ENCODE peak calls at places on chromosomes 2 and 18, in four cellular contexts. L, Q, A and E are unnamed samples.

GRCh38 chr2:236753611-236754010 is 184.0 kb downstream of the ACKR3 start:
- DNase-seq in L (peak; percentile 45), A (no peak), Q (peak; percentile 30), E (no peak)

GRCh38 chr18:63099848-63100625 is 219.5 kb downstream of the BCL2 start:
- DNase-seq in A (no peak), L (no peak), Q (no peak), E (no peak)

GRCh38 chr2:232592687-232593407 is 40.6 kb upstream of the EFHD1 start:
- DNase-seq in Q (no peak), A (no peak), L (no peak), E (no peak)

GRCh38 chr2:191217580-191217979 is 27.6 kb upstream of the MYO1B start:
- DNase-seq in A (no peak), Q (no peak), L (no peak), E (no peak)

GRCh38 chr2:101787097-101787496 is 89.6 kb downstream of the MAP4K4 start:
- DNase-seq in A (no peak), L (no peak), Q (no peak), E (no peak)

GRCh38 chr2:169260246-169260645 is 102.1 kb downstream of the LRP2 start:
- DNase-seq in A (no peak), L (peak; percentile 35), Q (no peak), E (no peak)

GRCh38 chr18:3177902-3178687 is 41.7 kb downstream of the MYOM1 start:
- DNase-seq in Q (peak; percentile 71), L (no peak), A (peak; percentile 80), E (peak; percentile 67)

GRCh38 chr2:174681099-174681982 is 82.9 kb downstream of the CHRNA1 start:
- DNase-seq in A (peak; percentile 75), L (peak; percentile 56), Q (no peak), E (no peak)

GRCh38 chr18:63439334-63439733 is 17.1 kb upstream of the VPS4B start:
- DNase-seq in A (peak; percentile 76), L (peak; percentile 71), Q (no peak), E (no peak)

GRCh38 chr2:157971702-157972101 is 95.6 kb upstream of the ACVR1 start:
- DNase-seq in Q (no peak), L (no peak), A (no peak), E (no peak)

GRCh38 chr2:47676236-47676635 is 106.7 kb upstream of the MSH6 start:
- DNase-seq in A (no peak), L (no peak), Q (no peak), E (no peak)

GRCh38 chr2:215535726-215536125 is 99.9 kb upstream of the FN1 start:
- DNase-seq in L (no peak), A (no peak), Q (no peak), E (no peak)

GRCh38 chr2:66851449-66851872 is 416.5 kb downstream of the MEIS1 start:
- DNase-seq in L (no peak), A (peak; percentile 81), Q (no peak), E (no peak)

GRCh38 chr2:97953867-97954266 is 41.9 kb downstream of the TMEM131 start:
- DNase-seq in L (no peak), A (no peak), Q (no peak), E (no peak)

GRCh38 chr2:36414307-36414706 is 58.7 kb downstream of the CRIM1 start:
- DNase-seq in L (no peak), Q (no peak), A (no peak), E (no peak)

GRCh38 chr2:385061-385460 is 97.2 kb upstream of the ALKAL2 start:
- DNase-seq in Q (no peak), A (no peak), L (no peak), E (no peak)

GRCh38 chr18:73895701-73896100 is 251.9 kb downstream of the FBXO15 start:
- DNase-seq in L (no peak), Q (no peak), A (no peak), E (no peak)

GRCh38 chr18:582465-582864 is 2.3 kb downstream of the CETN1 start:
- DNase-seq in Q (no peak), A (no peak), L (no peak), E (no peak)

GRCh38 chr2:10940607-10941006 is 28.9 kb downstream of the KCNF1 start:
- DNase-seq in L (no peak), Q (no peak), A (no peak), E (no peak)

GRCh38 chr2:237452846-237453245 is 34.2 kb upstream of the MLPH start:
- DNase-seq in L (no peak), Q (no peak), A (no peak), E (no peak)

GRCh38 chr2:237904806-237905599 is 45.6 kb downstream of the RAMP1 start:
- DNase-seq in L (no peak), Q (peak; percentile 94), A (peak; percentile 82), E (peak; percentile 82)

GRCh38 chr2:12127639-12128038 is 381.2 kb downstream of the LPIN1 start:
- DNase-seq in Q (no peak), A (no peak), L (no peak), E (no peak)

GRCh38 chr2:199092419-199092818 is 365.3 kb downstream of the SATB2 start:
- DNase-seq in Q (no peak), A (no peak), L (no peak), E (peak; percentile 63)

GRCh38 chr2:176502619-176503018 is 233.4 kb downstream of the MTX2 start:
- DNase-seq in L (no peak), A (no peak), Q (no peak), E (no peak)

GRCh38 chr2:27960237-27960912 is 69.8 kb downstream of the BABAM2 start:
- DNase-seq in L (no peak), Q (no peak), A (no peak), E (no peak)

GRCh38 chr2:239944706-239945551 is 80.2 kb downstream of the NDUFA10 start:
- DNase-seq in L (no peak), Q (peak; percentile 75), A (peak; percentile 62), E (peak; percentile 69)

GRCh38 chr18:11992096-11992785 is 10.9 kb downstream of the IMPA2 start:
- DNase-seq in Q (peak; percentile 45), A (peak; percentile 21), L (no peak), E (no peak)

GRCh38 chr18:5021558-5021957 is 175.5 kb downstream of the AKAIN1 start:
- DNase-seq in L (no peak), Q (no peak), A (no peak), E (no peak)
- H3K27ac ChIP-seq in L (no peak overlapping the region), Q (no peak overlapping the region), A (no peak overlapping the region), E (no peak overlapping the region)

DNA sequence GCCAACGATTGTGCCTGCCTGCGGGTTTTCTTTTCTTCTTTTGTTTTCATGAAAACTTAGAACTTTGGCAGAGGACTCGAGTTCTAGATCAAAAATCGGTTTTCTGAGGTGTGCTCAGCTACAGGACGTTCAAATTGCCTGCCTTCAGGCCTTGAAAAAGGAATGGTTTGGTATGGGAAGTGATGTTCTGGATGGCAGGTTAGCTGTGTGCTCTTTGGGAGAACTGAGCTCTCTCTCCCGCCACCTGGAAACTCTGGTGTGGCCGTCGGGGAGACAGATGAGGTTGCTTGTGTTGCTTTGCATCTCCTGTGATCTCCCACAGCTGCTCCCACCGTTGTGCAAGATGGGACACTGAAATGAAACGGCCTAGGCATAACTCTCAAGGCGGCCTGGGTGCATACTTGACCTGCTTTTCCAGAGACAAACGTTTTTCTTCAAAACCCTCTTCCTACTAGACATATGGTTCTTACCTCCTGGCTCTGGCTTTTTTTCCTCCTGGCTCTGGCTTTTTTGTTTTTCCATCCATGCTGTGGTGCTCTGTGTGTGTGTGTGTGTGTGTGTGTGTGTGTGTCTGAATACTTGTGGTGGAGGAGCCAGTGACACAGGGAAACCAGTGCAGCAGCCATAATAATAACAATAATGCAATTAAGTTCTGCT is 2.0 kb downstream of the FMNL2 start:
- DNase-seq in Q (no peak), A (peak; percentile 89), L (peak; percentile 56), E (no peak)
- H3K27ac ChIP-seq in Q (peak overlapping the region; percentile 79), A (peak overlapping the region; percentile 85), L (peak overlapping the region; percentile 2), E (peak overlapping the region; percentile 72)

GRCh38 chr2:120236791-120237190 is 13.6 kb upstream of the TMEM185B start:
- DNase-seq in L (no peak), A (no peak), Q (no peak), E (no peak)

GRCh38 chr2:120240901-120241429 is 11.7 kb upstream of the RALB start:
- DNase-seq in L (no peak), A (no peak), Q (no peak), E (no peak)

GRCh38 chr2:120237491-120237902 is 14.3 kb upstream of the TMEM185B start:
- DNase-seq in A (no peak), L (peak; percentile 27), Q (no peak), E (no peak)

GRCh38 chr2:120239488-120240287 is 13.0 kb upstream of the RALB start:
- DNase-seq in A (no peak), Q (peak; percentile 90), L (peak; percentile 28), E (no peak)

DNA sequence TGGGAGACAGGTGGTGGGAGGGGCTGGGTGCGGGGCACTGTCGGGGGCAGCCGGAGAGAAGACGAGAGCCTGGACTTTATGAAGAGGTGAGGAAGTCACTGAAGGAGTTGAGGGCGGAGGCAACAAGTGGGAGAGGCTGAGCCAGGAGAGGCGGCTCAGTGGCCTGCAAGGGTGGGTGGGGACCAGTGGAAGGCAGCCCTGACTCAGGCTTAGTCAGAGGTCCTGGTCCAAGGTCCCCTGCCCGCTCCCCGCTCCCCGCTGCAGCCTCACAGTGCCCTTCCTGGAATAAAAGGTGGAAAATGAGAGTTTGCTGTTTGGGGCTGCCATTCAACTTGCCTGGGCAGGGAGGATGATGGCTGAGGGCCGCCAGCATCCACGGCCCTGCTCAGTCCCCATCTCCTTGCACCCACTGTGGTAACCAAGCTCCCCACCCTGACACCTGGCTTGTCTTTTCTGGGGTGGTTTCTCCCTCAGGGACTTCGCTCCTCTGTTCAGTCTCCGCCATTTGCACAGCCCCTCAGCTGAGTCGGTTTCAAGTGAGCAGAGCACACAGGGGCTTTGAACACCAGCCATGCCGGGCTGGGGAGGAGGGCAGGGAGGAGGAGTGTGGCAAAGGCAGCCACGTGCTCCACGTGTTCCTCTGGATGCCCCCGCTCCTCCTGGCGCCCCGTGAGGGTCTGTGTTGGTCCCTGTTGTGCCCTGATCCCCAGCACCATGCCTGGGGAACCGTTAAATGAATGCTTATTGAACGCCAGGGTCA is 13.7 kb upstream of the RALB start:
- DNase-seq in L (no peak), A (no peak), Q (peak; percentile 88), E (no peak)
- H3K27ac ChIP-seq in L (peak overlapping the region; percentile 93), A (peak overlapping the region; percentile 57), Q (no peak overlapping the region), E (no peak overlapping the region)

DNA sequence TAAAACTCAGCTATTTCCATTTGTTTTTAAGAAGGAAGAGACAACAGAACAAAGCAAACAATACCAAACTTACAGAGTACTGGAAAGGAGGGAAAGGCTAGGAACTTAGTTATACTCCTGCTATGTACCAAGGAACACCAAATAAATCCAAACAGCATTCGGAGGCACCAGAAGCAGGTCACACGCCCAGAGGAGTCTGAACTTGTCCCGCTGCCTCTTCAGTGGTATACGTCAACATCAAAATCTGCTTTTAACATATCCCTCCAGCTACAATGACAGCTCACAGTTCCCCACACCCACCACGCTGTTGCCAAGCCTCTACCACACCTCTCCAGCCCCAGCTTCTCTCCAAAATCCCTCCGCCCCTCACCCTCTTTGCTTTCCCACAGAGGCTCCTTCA is 17.3 kb downstream of the C2orf76 start:
- DNase-seq in L (no peak), A (no peak), Q (no peak), E (no peak)
- H3K27ac ChIP-seq in L (no peak overlapping the region), A (no peak overlapping the region), Q (no peak overlapping the region), E (no peak overlapping the region)